ENCODE peak calls at places on chromosomes 4 and X, in ten cellular contexts. One of them, this sample, is unnamed. For H3K36me3, the result is how much of the 10 kb centered on the place peaks cover.

GRCh38 chrX:129145382-129145781 is 377.9 kb downstream of the SMARCA1 start:
- DNase-seq in CD8-positive, alpha-beta memory T cell: no peak
- DNase-seq in colonic mucosa: no peak
- DNase-seq in GM06990: no peak
- DNase-seq in ovary: no peak
- DNase-seq in cardiac muscle cell: no peak
- DNase-seq in heart left ventricle: no peak
- DNase-seq in aorta: no peak
- DNase-seq in astrocyte: no peak
- DNase-seq in naive thymus-derived CD4-positive, alpha-beta T cell: no peak
- DNase-seq in this sample: no peak

GRCh38 chr4:37794046-37794445 is 32.4 kb upstream of the PGM2 start:
- DNase-seq in CD8-positive, alpha-beta memory T cell: no peak
- DNase-seq in colonic mucosa: no peak
- DNase-seq in GM06990: no peak
- DNase-seq in ovary: no peak
- DNase-seq in cardiac muscle cell: no peak
- DNase-seq in heart left ventricle: peak
- DNase-seq in aorta: no peak
- DNase-seq in astrocyte: no peak
- DNase-seq in naive thymus-derived CD4-positive, alpha-beta T cell: no peak
- DNase-seq in this sample: no peak

GRCh38 chr4:71241467-71242401 is 97.1 kb upstream of the SLC4A4 start:
- DNase-seq in CD8-positive, alpha-beta memory T cell: no peak
- DNase-seq in colonic mucosa: no peak
- DNase-seq in GM06990: no peak
- DNase-seq in ovary: no peak
- DNase-seq in cardiac muscle cell: no peak
- DNase-seq in heart left ventricle: peak
- DNase-seq in aorta: no peak
- DNase-seq in astrocyte: no peak
- DNase-seq in naive thymus-derived CD4-positive, alpha-beta T cell: no peak
- DNase-seq in this sample: peak

GRCh38 chr4:42570221-42570620 is 86.7 kb downstream of the ATP8A1 start:
- DNase-seq in CD8-positive, alpha-beta memory T cell: no peak
- DNase-seq in colonic mucosa: no peak
- DNase-seq in GM06990: no peak
- DNase-seq in ovary: no peak
- DNase-seq in cardiac muscle cell: peak
- DNase-seq in heart left ventricle: peak
- DNase-seq in aorta: no peak
- DNase-seq in astrocyte: no peak
- DNase-seq in naive thymus-derived CD4-positive, alpha-beta T cell: no peak
- DNase-seq in this sample: peak

GRCh38 chrX:109199726-109200125 is 282.2 kb downstream of the GUCY2F start:
- DNase-seq in CD8-positive, alpha-beta memory T cell: no peak
- DNase-seq in colonic mucosa: no peak
- DNase-seq in GM06990: no peak
- DNase-seq in ovary: no peak
- DNase-seq in cardiac muscle cell: peak
- DNase-seq in heart left ventricle: no peak
- DNase-seq in aorta: no peak
- DNase-seq in astrocyte: peak
- DNase-seq in naive thymus-derived CD4-positive, alpha-beta T cell: no peak
- DNase-seq in this sample: no peak

GRCh38 chrX:112849010-112849409 is 8.4 kb upstream of the AMOT start:
- DNase-seq in CD8-positive, alpha-beta memory T cell: no peak
- DNase-seq in colonic mucosa: no peak
- DNase-seq in GM06990: peak
- DNase-seq in ovary: no peak
- DNase-seq in cardiac muscle cell: peak
- DNase-seq in heart left ventricle: no peak
- DNase-seq in aorta: no peak
- DNase-seq in astrocyte: no peak
- DNase-seq in naive thymus-derived CD4-positive, alpha-beta T cell: no peak
- DNase-seq in this sample: no peak

GRCh38 chr4:38320349-38320707 is 343.7 kb upstream of the KLF3 start:
- DNase-seq in CD8-positive, alpha-beta memory T cell: no peak
- DNase-seq in colonic mucosa: no peak
- DNase-seq in GM06990: no peak
- DNase-seq in ovary: no peak
- DNase-seq in cardiac muscle cell: no peak
- DNase-seq in heart left ventricle: no peak
- DNase-seq in aorta: no peak
- DNase-seq in astrocyte: no peak
- DNase-seq in naive thymus-derived CD4-positive, alpha-beta T cell: no peak
- DNase-seq in this sample: no peak

GRCh38 chr4:37960098-37960497 is at the start of gene PTTG2:
- DNase-seq in CD8-positive, alpha-beta memory T cell: no peak
- DNase-seq in colonic mucosa: no peak
- DNase-seq in GM06990: no peak
- DNase-seq in ovary: no peak
- DNase-seq in cardiac muscle cell: no peak
- DNase-seq in heart left ventricle: no peak
- DNase-seq in aorta: no peak
- DNase-seq in astrocyte: no peak
- DNase-seq in naive thymus-derived CD4-positive, alpha-beta T cell: no peak
- DNase-seq in this sample: no peak

GRCh38 chr4:133618963-133619362 is 469.9 kb downstream of the PCDH10 start:
- DNase-seq in CD8-positive, alpha-beta memory T cell: no peak
- DNase-seq in colonic mucosa: no peak
- DNase-seq in GM06990: no peak
- DNase-seq in ovary: no peak
- DNase-seq in cardiac muscle cell: peak
- DNase-seq in heart left ventricle: no peak
- DNase-seq in aorta: no peak
- DNase-seq in astrocyte: no peak
- DNase-seq in naive thymus-derived CD4-positive, alpha-beta T cell: no peak
- DNase-seq in this sample: no peak

GRCh38 chr4:87657525-87657924 is 7.4 kb downstream of the DMP1 start:
- DNase-seq in CD8-positive, alpha-beta memory T cell: no peak
- DNase-seq in colonic mucosa: no peak
- DNase-seq in GM06990: no peak
- DNase-seq in ovary: no peak
- DNase-seq in cardiac muscle cell: peak
- DNase-seq in heart left ventricle: no peak
- DNase-seq in aorta: no peak
- DNase-seq in astrocyte: peak
- DNase-seq in naive thymus-derived CD4-positive, alpha-beta T cell: no peak
- DNase-seq in this sample: no peak

GRCh38 chr4:176404591-176404990 is 84.8 kb downstream of the SPCS3 start:
- DNase-seq in CD8-positive, alpha-beta memory T cell: no peak
- DNase-seq in colonic mucosa: no peak
- DNase-seq in GM06990: no peak
- DNase-seq in ovary: no peak
- DNase-seq in cardiac muscle cell: no peak
- DNase-seq in heart left ventricle: no peak
- DNase-seq in aorta: no peak
- DNase-seq in astrocyte: peak
- DNase-seq in naive thymus-derived CD4-positive, alpha-beta T cell: no peak
- DNase-seq in this sample: no peak

GRCh38 chr4:18318682-18319410 is 297.3 kb upstream of the LCORL start:
- DNase-seq in CD8-positive, alpha-beta memory T cell: no peak
- DNase-seq in colonic mucosa: no peak
- DNase-seq in GM06990: no peak
- DNase-seq in ovary: no peak
- DNase-seq in cardiac muscle cell: peak
- DNase-seq in heart left ventricle: peak
- DNase-seq in aorta: no peak
- DNase-seq in astrocyte: no peak
- DNase-seq in naive thymus-derived CD4-positive, alpha-beta T cell: no peak
- DNase-seq in this sample: peak
- H3K36me3 ChIP-seq in CD8-positive, alpha-beta memory T cell: under half
- H3K36me3 ChIP-seq in colonic mucosa: under half
- H3K36me3 ChIP-seq in GM06990: under half
- H3K36me3 ChIP-seq in ovary: under half
- H3K36me3 ChIP-seq in cardiac muscle cell: under half
- H3K36me3 ChIP-seq in heart left ventricle: under half
- H3K36me3 ChIP-seq in aorta: under half
- H3K36me3 ChIP-seq in astrocyte: under half
- H3K36me3 ChIP-seq in naive thymus-derived CD4-positive, alpha-beta T cell: under half
- H3K36me3 ChIP-seq in this sample: under half

GRCh38 chrX:335758-336155 is 17.2 kb upstream of the GTPBP6 start:
- DNase-seq in CD8-positive, alpha-beta memory T cell: no peak
- DNase-seq in colonic mucosa: no peak
- DNase-seq in GM06990: no peak
- DNase-seq in ovary: no peak
- DNase-seq in cardiac muscle cell: no peak
- DNase-seq in heart left ventricle: peak
- DNase-seq in aorta: peak
- DNase-seq in astrocyte: no peak
- DNase-seq in naive thymus-derived CD4-positive, alpha-beta T cell: no peak
- DNase-seq in this sample: no peak
- H3K36me3 ChIP-seq in CD8-positive, alpha-beta memory T cell: under half
- H3K36me3 ChIP-seq in colonic mucosa: under half
- H3K36me3 ChIP-seq in GM06990: under half
- H3K36me3 ChIP-seq in ovary: under half
- H3K36me3 ChIP-seq in cardiac muscle cell: under half
- H3K36me3 ChIP-seq in heart left ventricle: under half
- H3K36me3 ChIP-seq in aorta: under half
- H3K36me3 ChIP-seq in astrocyte: under half
- H3K36me3 ChIP-seq in naive thymus-derived CD4-positive, alpha-beta T cell: under half
- H3K36me3 ChIP-seq in this sample: half or more

GRCh38 chr4:76253511-76253910 is 2.0 kb downstream of the FAM47E start:
- DNase-seq in CD8-positive, alpha-beta memory T cell: no peak
- DNase-seq in colonic mucosa: no peak
- DNase-seq in GM06990: no peak
- DNase-seq in ovary: no peak
- DNase-seq in cardiac muscle cell: no peak
- DNase-seq in heart left ventricle: no peak
- DNase-seq in aorta: no peak
- DNase-seq in astrocyte: no peak
- DNase-seq in naive thymus-derived CD4-positive, alpha-beta T cell: no peak
- DNase-seq in this sample: no peak

GRCh38 chr4:76256968-76257367 is 5.4 kb downstream of the FAM47E start:
- DNase-seq in CD8-positive, alpha-beta memory T cell: no peak
- DNase-seq in colonic mucosa: no peak
- DNase-seq in GM06990: no peak
- DNase-seq in ovary: no peak
- DNase-seq in cardiac muscle cell: no peak
- DNase-seq in heart left ventricle: no peak
- DNase-seq in aorta: no peak
- DNase-seq in astrocyte: no peak
- DNase-seq in naive thymus-derived CD4-positive, alpha-beta T cell: no peak
- DNase-seq in this sample: no peak

GRCh38 chr4:76257824-76258223 is 6.3 kb downstream of the FAM47E start:
- DNase-seq in CD8-positive, alpha-beta memory T cell: no peak
- DNase-seq in colonic mucosa: no peak
- DNase-seq in GM06990: no peak
- DNase-seq in ovary: no peak
- DNase-seq in cardiac muscle cell: no peak
- DNase-seq in heart left ventricle: no peak
- DNase-seq in aorta: no peak
- DNase-seq in astrocyte: no peak
- DNase-seq in naive thymus-derived CD4-positive, alpha-beta T cell: no peak
- DNase-seq in this sample: no peak

GRCh38 chr4:76252271-76252653 is 741 bp downstream of the FAM47E start:
- DNase-seq in CD8-positive, alpha-beta memory T cell: peak
- DNase-seq in colonic mucosa: no peak
- DNase-seq in GM06990: no peak
- DNase-seq in ovary: no peak
- DNase-seq in cardiac muscle cell: no peak
- DNase-seq in heart left ventricle: no peak
- DNase-seq in aorta: no peak
- DNase-seq in astrocyte: no peak
- DNase-seq in naive thymus-derived CD4-positive, alpha-beta T cell: no peak
- DNase-seq in this sample: no peak

GRCh38 chr4:76256032-76256431 is 4.5 kb downstream of the FAM47E start:
- DNase-seq in CD8-positive, alpha-beta memory T cell: no peak
- DNase-seq in colonic mucosa: no peak
- DNase-seq in GM06990: no peak
- DNase-seq in ovary: no peak
- DNase-seq in cardiac muscle cell: no peak
- DNase-seq in heart left ventricle: no peak
- DNase-seq in aorta: no peak
- DNase-seq in astrocyte: no peak
- DNase-seq in naive thymus-derived CD4-positive, alpha-beta T cell: no peak
- DNase-seq in this sample: no peak
- H3K36me3 ChIP-seq in CD8-positive, alpha-beta memory T cell: under half
- H3K36me3 ChIP-seq in colonic mucosa: under half
- H3K36me3 ChIP-seq in GM06990: under half
- H3K36me3 ChIP-seq in ovary: under half
- H3K36me3 ChIP-seq in cardiac muscle cell: under half
- H3K36me3 ChIP-seq in heart left ventricle: under half
- H3K36me3 ChIP-seq in aorta: under half
- H3K36me3 ChIP-seq in astrocyte: under half
- H3K36me3 ChIP-seq in naive thymus-derived CD4-positive, alpha-beta T cell: under half
- H3K36me3 ChIP-seq in this sample: under half

DNA sequence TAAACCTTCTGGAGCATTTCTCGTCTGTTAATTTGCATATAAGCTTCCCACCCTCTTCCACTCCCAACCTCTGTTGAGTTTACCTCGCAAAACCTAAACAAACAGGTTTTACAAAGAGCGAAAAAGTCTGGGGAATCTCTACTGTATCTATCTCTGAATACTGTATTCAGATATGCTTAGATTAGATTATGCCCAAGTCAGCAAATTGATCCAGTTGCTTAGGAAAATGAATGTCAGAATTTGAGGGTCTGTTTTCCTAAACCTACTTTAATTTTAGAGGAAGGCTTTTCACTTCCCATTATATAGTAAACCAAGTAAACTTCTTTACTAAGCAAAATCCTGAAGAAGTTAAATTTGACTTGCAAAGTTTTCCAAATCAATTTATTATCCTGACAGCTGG is 6.7 kb downstream of the CCNA2 start:
- DNase-seq in CD8-positive, alpha-beta memory T cell: no peak
- DNase-seq in colonic mucosa: no peak
- DNase-seq in GM06990: no peak
- DNase-seq in ovary: no peak
- DNase-seq in cardiac muscle cell: no peak
- DNase-seq in heart left ventricle: no peak
- DNase-seq in aorta: no peak
- DNase-seq in astrocyte: no peak
- DNase-seq in naive thymus-derived CD4-positive, alpha-beta T cell: no peak
- DNase-seq in this sample: no peak
- H3K36me3 ChIP-seq in CD8-positive, alpha-beta memory T cell: under half
- H3K36me3 ChIP-seq in colonic mucosa: under half
- H3K36me3 ChIP-seq in GM06990: under half
- H3K36me3 ChIP-seq in ovary: under half
- H3K36me3 ChIP-seq in cardiac muscle cell: half or more
- H3K36me3 ChIP-seq in heart left ventricle: half or more
- H3K36me3 ChIP-seq in aorta: under half
- H3K36me3 ChIP-seq in astrocyte: under half
- H3K36me3 ChIP-seq in naive thymus-derived CD4-positive, alpha-beta T cell: under half
- H3K36me3 ChIP-seq in this sample: half or more

DNA sequence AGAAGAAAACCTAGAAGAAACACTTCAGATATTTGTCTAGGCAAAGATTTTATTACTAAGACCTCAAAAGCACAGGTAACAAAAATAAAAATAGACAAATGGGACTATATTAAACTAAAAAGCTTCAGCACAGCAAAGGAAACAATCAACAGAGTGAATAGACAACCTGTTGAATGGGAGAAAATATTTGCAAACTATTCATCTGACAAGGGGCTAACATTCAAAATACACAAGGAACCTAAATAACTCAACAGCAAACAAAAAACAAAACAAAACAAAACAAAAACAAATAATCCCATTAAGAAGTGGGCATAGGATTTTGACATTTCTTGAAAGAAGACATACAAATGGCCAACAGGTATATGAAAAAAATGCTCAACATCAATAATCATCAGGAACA is 192.7 kb upstream of the ZCCHC13 start:
- DNase-seq in CD8-positive, alpha-beta memory T cell: no peak
- DNase-seq in colonic mucosa: no peak
- DNase-seq in GM06990: no peak
- DNase-seq in ovary: no peak
- DNase-seq in cardiac muscle cell: no peak
- DNase-seq in heart left ventricle: no peak
- DNase-seq in aorta: no peak
- DNase-seq in astrocyte: no peak
- DNase-seq in naive thymus-derived CD4-positive, alpha-beta T cell: no peak
- DNase-seq in this sample: no peak
- H3K36me3 ChIP-seq in CD8-positive, alpha-beta memory T cell: under half
- H3K36me3 ChIP-seq in colonic mucosa: under half
- H3K36me3 ChIP-seq in GM06990: under half
- H3K36me3 ChIP-seq in ovary: under half
- H3K36me3 ChIP-seq in cardiac muscle cell: under half
- H3K36me3 ChIP-seq in heart left ventricle: under half
- H3K36me3 ChIP-seq in aorta: under half
- H3K36me3 ChIP-seq in astrocyte: under half
- H3K36me3 ChIP-seq in naive thymus-derived CD4-positive, alpha-beta T cell: under half
- H3K36me3 ChIP-seq in this sample: under half

This sample was measured in left ventricle myocardium inferior.